ENCODE peak calls at places on chromosomes 7 and 10, in five cellular contexts. U is GM20000, Y is lower leg skin, I is AG04449, R is GM06990. W is an unnamed sample.

GRCh38 chr7:105794741-105795729 is 81.4 kb downstream of the ATXN7L1 start:
- DNase-seq in R (no peak), Y (no peak), U (no peak), I (no peak), W (no peak)

GRCh38 chr10:30742471-30742870 is 112.9 kb upstream of the LYZL2 start:
- DNase-seq in U (no peak), I (no peak), Y (no peak), R (peak), W (peak)

GRCh38 chr7:125061776-125062397 is 132.3 kb upstream of the POT1 start:
- DNase-seq in I (no peak), R (no peak), Y (no peak), U (peak), W (no peak)

GRCh38 chr10:51743146-51743545 is 43.8 kb upstream of the CSTF2T start:
- DNase-seq in R (peak), Y (no peak), I (no peak), U (no peak), W (no peak)

GRCh38 chr7:85030893-85031292 is 156.0 kb downstream of the SEMA3D start:
- DNase-seq in R (no peak), U (peak), Y (no peak), I (peak), W (no peak)

GRCh38 chr7:2220954-2221353 is 11.8 kb downstream of the MAD1L1 start:
- DNase-seq in I (no peak), U (no peak), Y (no peak), R (no peak), W (no peak)

GRCh38 chr10:132698211-132698751 is 87.7 kb downstream of the NKX6-2 start:
- DNase-seq in R (no peak), Y (no peak), I (no peak), U (no peak), W (no peak)

GRCh38 chr10:49353026-49353894 is 42.6 kb downstream of the DRGX start:
- DNase-seq in R (no peak), I (no peak), U (no peak), Y (no peak), W (no peak)

GRCh38 chr10:45454859-45455258 is 80.8 kb downstream of the ALOX5 start:
- DNase-seq in Y (no peak), R (no peak), I (no peak), U (no peak), W (no peak)

GRCh38 chr10:117363027-117363426 is 12.2 kb downstream of the PDZD8 start:
- DNase-seq in R (no peak), U (no peak), I (no peak), Y (no peak), W (no peak)

GRCh38 chr10:100882681-100883321 is 30.0 kb upstream of the SLF2 start:
- DNase-seq in Y (no peak), R (no peak), U (no peak), I (no peak), W (no peak)

GRCh38 chr10:17214991-17215781 is 12.9 kb upstream of the VIM start:
- DNase-seq in U (no peak), I (peak), Y (no peak), R (no peak), W (no peak)

DNA sequence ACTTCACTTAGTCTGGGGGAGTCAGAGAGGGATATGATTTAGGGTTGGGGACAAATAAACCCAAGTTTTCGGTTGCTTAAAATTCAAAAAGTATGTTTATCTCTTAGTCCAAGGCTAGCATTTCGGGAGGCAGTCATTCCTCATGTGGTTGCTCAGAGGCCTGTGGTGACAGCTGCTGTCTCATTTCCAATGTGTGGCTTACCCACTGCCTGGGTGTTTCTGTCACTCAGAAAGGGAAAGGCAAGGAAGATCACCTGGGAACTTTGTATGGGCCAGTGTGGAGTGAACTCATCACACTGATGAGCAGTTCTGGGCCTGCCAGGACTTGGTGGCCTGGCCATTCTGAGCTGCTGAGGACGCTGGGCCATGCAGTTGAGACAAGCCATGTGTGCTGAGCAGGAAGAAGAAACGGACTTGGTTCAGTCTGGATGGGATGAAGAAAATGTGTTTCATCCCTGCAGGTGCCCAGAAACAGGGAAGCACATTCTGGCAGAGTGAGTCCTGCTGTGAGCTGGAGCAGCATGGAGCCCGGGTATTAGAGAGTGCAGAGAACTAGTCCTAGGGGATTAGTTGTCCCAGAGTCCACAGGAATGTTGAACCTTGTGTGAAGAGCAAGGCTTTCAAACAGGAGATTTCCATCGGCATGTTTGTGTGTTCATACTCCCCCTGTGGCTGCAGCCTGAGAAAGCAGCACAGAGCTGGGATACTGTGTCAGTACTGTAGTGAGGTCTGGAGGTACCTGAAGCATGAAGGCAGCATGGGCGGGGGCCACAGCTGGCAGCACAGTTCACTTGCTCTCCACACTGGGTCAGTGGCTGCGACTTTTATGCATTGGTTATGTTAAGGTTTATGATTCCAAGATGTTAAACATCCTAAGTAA is 211.1 kb upstream of the IGFBP3 start:
- DNase-seq in Y (no peak), R (no peak), U (no peak), I (no peak), W (no peak)
- TF ChIP-seq CTCF in Y (no peak), R (no peak), U (no peak), I (peak), W (no peak)

GRCh38 chr7:54690059-54690443 is 69.0 kb downstream of the SEC61G start:
- DNase-seq in R (no peak), Y (no peak), U (no peak), I (no peak), W (no peak)
- TF ChIP-seq CTCF in R (no peak), Y (no peak), U (no peak), I (no peak), W (no peak)

DNA sequence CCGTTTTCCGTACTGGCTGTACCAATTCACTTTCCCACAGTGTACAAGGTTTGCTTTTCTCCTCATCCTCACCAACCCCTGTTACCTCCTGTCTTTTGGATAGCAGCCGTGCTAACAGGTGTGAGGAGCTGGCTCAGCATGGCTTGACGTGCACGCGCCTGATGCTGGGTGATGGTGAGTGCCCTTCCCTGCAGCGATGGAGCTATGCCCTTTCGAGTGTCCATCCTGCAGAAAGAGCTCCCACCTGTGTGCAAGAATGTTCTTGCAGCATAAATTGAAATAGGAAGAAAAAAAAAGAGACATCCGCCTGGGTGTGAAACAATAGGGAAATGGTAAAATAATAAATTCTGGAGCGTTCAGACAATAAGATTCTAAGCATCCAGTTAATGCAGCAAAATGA is 9.5 kb upstream of the UBE3C start:
- DNase-seq in R (no peak), U (no peak), Y (no peak), I (no peak), W (no peak)
- TF ChIP-seq CTCF in R (no peak), U (no peak), Y (no peak), I (no peak), W (no peak)

GRCh38 chr10:15459218-15459617 is 88.1 kb upstream of the FAM171A1 start:
- DNase-seq in Y (no peak), R (no peak), U (no peak), I (no peak), W (no peak)
- TF ChIP-seq CTCF in Y (no peak), R (no peak), U (no peak), I (no peak), W (no peak)

GRCh38 chr10:104028146-104028545 is 57.5 kb downstream of the COL17A1 start:
- DNase-seq in Y (no peak), R (no peak), I (no peak), U (no peak), W (peak)
- TF ChIP-seq CTCF in Y (no peak), R (no peak), I (peak), U (no peak), W (no peak)

GRCh38 chr10:66586073-66586472 is 339.8 kb upstream of the LRRTM3 start:
- DNase-seq in R (no peak), I (no peak), U (no peak), Y (no peak), W (no peak)
- TF ChIP-seq CTCF in R (no peak), I (peak), U (no peak), Y (no peak), W (no peak)

GRCh38 chr10:25349520-25349919 is 174.7 kb downstream of the GPR158 start:
- DNase-seq in R (no peak), I (no peak), U (no peak), Y (no peak), W (no peak)
- TF ChIP-seq CTCF in R (no peak), I (no peak), U (no peak), Y (no peak), W (no peak)

GRCh38 chr7:112546723-112547513 is 66.1 kb downstream of the LSMEM1 start:
- DNase-seq in U (no peak), R (no peak), I (no peak), Y (no peak), W (no peak)
- TF ChIP-seq CTCF in U (no peak), R (peak), I (no peak), Y (no peak), W (no peak)

DNA sequence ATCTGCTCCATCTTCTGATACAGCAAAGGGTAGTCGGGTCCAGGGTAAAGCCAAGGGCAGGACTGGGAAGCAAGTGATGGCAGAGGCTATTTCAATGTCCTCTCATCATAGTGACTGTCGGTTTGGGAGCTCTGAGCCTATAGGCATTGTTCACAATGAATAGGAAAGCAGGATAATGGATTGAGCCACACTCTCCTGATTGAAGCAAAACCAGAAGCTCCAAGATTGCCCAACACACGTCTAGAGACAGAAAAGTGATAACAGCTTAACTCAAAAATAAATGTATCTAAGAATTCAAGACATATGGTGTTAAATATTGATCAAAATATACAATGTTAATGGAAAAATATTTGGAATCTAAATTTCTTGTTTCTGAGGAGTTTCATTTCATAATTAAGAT is 54.7 kb downstream of the NRP1 start:
- DNase-seq in Y (peak), U (no peak), I (no peak), R (no peak), W (no peak)
- TF ChIP-seq CTCF in Y (no peak), U (no peak), I (no peak), R (no peak), W (no peak)

W was measured in activated CD8-positive, alpha-beta T cell treated with anti-CD3 and anti-CD28 coated beads for 36 hours.